ENCODE peak calls at places on chromosome 19, in four cellular contexts. M is endothelial cell of umbilical vein, X is A549, E is HepG2. U is an unnamed sample.

GRCh38 chr19:55590621-55591020 is 8.7 kb downstream of the FIZ1 start:
- DNase-seq in M (no peak), X (peak; percentile 56), E (no peak), U (peak; percentile 25)

GRCh38 chr19:2636897-2637683 is 65.4 kb downstream of the GNG7 start:
- DNase-seq in E (peak; percentile 34), X (peak; percentile 52), M (peak; percentile 43), U (peak; percentile 61)

GRCh38 chr19:11480081-11480926 is 542 bp downstream of the ELAVL3 start:
- DNase-seq in M (no peak), E (no peak), X (no peak), U (peak; percentile 27)

GRCh38 chr19:39126593-39127187 is 1.1 kb downstream of the PAK4 start:
- DNase-seq in E (peak; percentile 89), M (peak; percentile 30), X (peak; percentile 93), U (no peak)

GRCh38 chr19:44752816-44753618 is 4.5 kb downstream of the BCL3 start:
- DNase-seq in E (peak; percentile 50), X (peak; percentile 97), M (peak; percentile 91), U (peak; percentile 96)

GRCh38 chr19:51398096-51398704 is 7.8 kb upstream of the C19orf84 start:
- DNase-seq in M (peak; percentile 8), E (peak; percentile 40), X (peak; percentile 49), U (peak; percentile 58)

GRCh38 chr19:49566302-49566701 is 14.1 kb downstream of the NOSIP start:
- DNase-seq in M (no peak), X (no peak), E (no peak), U (no peak)

GRCh38 chr19:47719047-47719885 is 6.0 kb downstream of the EHD2 start:
- DNase-seq in X (peak; percentile 91), M (peak; percentile 70), E (peak; percentile 44), U (peak; percentile 22)

GRCh38 chr19:18762125-18763023 is 28.7 kb downstream of the COMP start:
- DNase-seq in X (no peak), M (peak; percentile 40), E (peak; percentile 63), U (no peak)

GRCh38 chr19:15935167-15935702 is 906 bp upstream of the CYP4F11 start:
- DNase-seq in M (no peak), X (no peak), E (peak; percentile 39), U (no peak)

GRCh38 chr19:18173054-18173571 is 500 bp upstream of the IFI30 start:
- DNase-seq in M (no peak), X (no peak), E (no peak), U (peak; percentile 75)

GRCh38 chr19:45376045-45376724 is 5.8 kb upstream of the ERCC2 start:
- DNase-seq in M (peak; percentile 85), E (peak; percentile 91), X (peak; percentile 91), U (no peak)

GRCh38 chr19:52331757-52332156 is 4.3 kb upstream of the ZNF610 start:
- DNase-seq in E (no peak), X (no peak), M (no peak), U (no peak)

GRCh38 chr19:11736696-11737095 is 2.0 kb downstream of the ZNF823 start:
- DNase-seq in X (no peak), M (no peak), E (no peak), U (peak; percentile 99)

GRCh38 chr19:36245210-36246005 is 30.5 kb downstream of the ZNF146 start:
- DNase-seq in M (no peak), E (no peak), X (no peak), U (no peak)

GRCh38 chr19:1491114-1491848 is at the start of gene REEP6:
- DNase-seq in M (no peak), E (no peak), X (no peak), U (no peak)

GRCh38 chr19:40445945-40446784 is 2.0 kb upstream of the SERTAD3 start:
- DNase-seq in M (no peak), X (peak; percentile 73), E (no peak), U (no peak)

GRCh38 chr19:3175761-3176714 is 2.5 kb upstream of the S1PR4 start:
- DNase-seq in E (no peak), M (no peak), X (peak; percentile 87), U (no peak)

GRCh38 chr19:39599116-39599515 is 3.2 kb upstream of the LGALS13 start:
- DNase-seq in E (peak; percentile 30), X (peak; percentile 26), M (peak; percentile 18), U (peak; percentile 31)

GRCh38 chr19:45814851-45815481 is at the start of gene RSPH6A:
- DNase-seq in E (no peak), M (no peak), X (no peak), U (peak; percentile 17)

GRCh38 chr19:45164577-45165335 is 4.0 kb upstream of the NKPD1 start:
- DNase-seq in E (peak; percentile 79), X (peak; percentile 79), M (peak; percentile 45), U (peak; percentile 88)

GRCh38 chr19:37361994-37362393 is 8.9 kb upstream of the ZNF527 start:
- DNase-seq in M (peak; percentile 93), E (no peak), X (no peak), U (no peak)

GRCh38 chr19:55174425-55175116 is 5.5 kb downstream of the SYT5 start:
- DNase-seq in E (no peak), M (no peak), X (no peak), U (no peak)

GRCh38 chr19:51719251-51719901 is 4.4 kb downstream of the HAS1 start:
- DNase-seq in X (no peak), M (no peak), E (no peak), U (no peak)

GRCh38 chr19:3517638-3518037 is 11.5 kb downstream of the FZR1 start:
- DNase-seq in E (no peak), M (no peak), X (no peak), U (no peak)

GRCh38 chr19:4587527-4587926 is 28.0 kb upstream of the SEMA6B start:
- DNase-seq in X (no peak), E (no peak), M (no peak), U (no peak)

GRCh38 chr19:4592445-4592844 is 33.0 kb upstream of the SEMA6B start:
- DNase-seq in X (no peak), E (no peak), M (no peak), U (no peak)

GRCh38 chr19:4590559-4590958 is 31.1 kb upstream of the SEMA6B start:
- DNase-seq in M (no peak), E (no peak), X (no peak), U (no peak)

GRCh38 chr19:4591296-4591695 is 31.8 kb upstream of the SEMA6B start:
- DNase-seq in E (no peak), X (no peak), M (no peak), U (no peak)

DNA sequence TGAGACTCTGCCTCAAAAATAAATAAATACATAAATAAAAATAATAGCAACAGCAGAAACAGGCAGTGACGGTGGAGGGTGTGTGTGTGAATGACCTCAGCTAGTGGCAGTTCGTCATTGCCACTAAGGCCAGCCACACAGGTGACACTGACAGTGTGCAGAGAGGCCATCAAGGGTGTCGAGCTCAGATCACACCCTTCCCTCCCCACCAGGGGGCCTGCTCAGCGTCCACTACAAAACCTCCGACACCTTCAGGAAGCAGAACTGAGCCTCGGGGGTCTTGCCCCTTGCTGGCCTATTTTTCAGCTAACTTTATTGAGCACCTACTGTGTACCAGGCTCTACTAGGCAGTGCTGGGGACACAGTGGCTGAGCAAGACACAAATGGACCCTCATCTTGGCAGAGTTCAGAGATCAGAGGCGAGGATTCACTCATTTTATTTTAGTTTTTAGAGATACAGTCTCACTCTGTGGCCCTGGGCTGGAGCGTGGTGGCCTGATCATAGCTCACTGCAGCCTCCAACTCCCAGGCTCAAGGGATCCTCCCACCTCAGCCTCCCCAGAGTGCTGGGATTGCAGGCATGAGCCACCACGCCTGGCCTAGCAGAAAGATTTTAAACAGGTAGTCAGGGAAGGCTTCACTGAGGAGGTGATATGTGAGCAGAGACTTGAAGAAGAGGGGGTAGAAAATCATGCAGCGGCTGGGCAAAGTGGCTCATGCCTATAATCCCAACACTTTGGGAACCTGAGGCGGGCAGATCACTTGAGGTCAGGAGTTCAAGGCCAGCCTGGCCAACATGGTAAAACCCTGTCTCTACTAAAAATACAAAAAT is 30.3 kb upstream of the SEMA6B start:
- DNase-seq in M (peak; percentile 19), E (peak; percentile 65), X (no peak), U (peak; percentile 48)
- TF ChIP-seq MYC in M (no peak), E (no peak), X (no peak), U (no peak)

GRCh38 chr19:14475251-14476073 is at the start of gene PTGER1:
- DNase-seq in X (peak; percentile 41), M (no peak), E (no peak), U (peak; percentile 76)
- TF ChIP-seq MYC in X (no peak), M (no peak), E (no peak), U (no peak)

GRCh38 chr19:10452726-10453620 is 32.6 kb downstream of the PDE4A start:
- DNase-seq in E (no peak), M (no peak), X (no peak), U (peak; percentile 30)

GRCh38 chr19:10450191-10450852 is 30.0 kb downstream of the PDE4A start:
- DNase-seq in M (no peak), X (no peak), E (no peak), U (peak; percentile 12)

GRCh38 chr19:10449037-10449436 is 28.7 kb downstream of the PDE4A start:
- DNase-seq in M (no peak), X (no peak), E (no peak), U (peak; percentile 14)

GRCh38 chr19:10453852-10454251 is 33.5 kb downstream of the PDE4A start:
- DNase-seq in E (no peak), X (no peak), M (no peak), U (no peak)

DNA sequence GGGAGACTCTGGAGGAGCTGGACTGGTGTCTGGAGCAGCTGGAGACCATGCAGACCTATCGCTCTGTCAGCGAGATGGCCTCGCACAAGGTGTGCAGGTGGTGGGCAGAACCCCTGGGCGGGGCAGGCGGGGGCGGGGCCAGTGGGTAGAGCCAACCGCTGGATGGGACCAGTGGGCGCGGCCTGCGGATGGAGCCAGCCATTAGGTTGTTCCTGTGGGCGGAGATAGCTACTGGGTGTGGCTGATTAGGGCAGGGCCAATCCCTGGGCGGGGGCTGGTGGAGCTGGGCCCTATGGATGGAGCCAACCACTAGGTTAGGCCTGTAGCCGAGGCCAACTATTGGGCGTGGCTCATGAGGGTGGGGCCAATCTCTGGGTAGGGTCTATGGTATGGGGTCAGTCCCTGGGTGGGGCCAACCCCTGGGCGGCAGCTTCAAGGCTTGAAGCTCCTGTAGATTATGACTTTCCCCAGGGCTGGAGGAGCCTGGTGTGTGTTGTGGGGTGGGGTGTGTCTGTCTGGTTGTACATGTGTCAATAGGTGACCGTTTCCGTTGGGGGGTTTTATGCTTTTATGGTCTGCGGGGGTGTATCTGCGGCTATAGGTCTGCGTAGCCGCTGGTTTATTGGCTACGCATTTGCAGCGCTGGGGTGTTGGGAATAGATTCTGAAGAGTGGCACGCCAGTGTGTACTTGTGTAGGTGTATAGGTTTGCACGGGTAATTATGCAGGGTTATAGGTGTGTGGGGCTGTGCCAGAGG is 30.7 kb downstream of the PDE4A start:
- DNase-seq in M (no peak), X (peak; percentile 69), E (no peak), U (peak; percentile 75)
- TF ChIP-seq MYC in M (no peak), X (no peak), E (no peak), U (no peak)

DNA sequence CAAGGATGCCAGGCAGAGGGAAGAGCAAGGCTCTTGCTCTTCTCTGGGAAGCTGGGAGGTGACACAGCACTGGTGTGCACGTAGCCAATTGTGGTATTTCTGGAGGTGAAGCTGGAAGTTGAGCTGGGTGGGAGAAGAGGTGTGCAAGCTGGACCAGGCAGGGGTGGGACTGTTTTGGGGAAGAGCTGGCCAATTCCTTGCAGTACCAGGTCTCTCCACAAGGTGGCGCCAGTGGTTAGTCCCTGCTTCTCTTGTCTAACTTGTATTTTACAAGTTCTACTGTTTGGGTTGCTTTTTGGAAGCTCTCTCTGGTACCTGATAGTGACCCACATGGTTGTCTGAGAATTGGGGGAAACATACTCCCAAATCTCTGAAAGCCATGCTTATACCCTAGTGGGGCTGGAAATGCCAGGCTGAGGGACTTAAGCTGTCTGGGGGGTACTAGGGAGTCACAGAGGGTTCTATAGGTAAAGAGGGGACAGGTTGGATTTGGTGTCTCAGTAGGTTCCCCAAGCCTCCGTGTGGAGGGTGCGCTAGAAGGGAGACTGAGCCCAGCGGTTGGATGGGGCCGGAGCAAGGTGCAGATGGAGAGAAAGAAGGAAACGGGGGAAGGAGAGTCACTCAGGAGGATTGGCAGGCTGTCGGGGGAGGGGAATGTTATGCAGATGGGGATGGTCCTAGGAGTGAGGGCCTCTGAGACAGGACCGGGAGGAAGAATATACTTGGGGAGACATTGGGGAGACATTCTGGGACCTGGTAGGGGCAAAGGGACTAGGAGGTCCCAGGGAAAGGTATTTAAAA is 3.0 kb downstream of the HPN start:
- DNase-seq in M (peak; percentile 65), X (peak; percentile 76), E (peak; percentile 28), U (peak; percentile 54)
- TF ChIP-seq MYC in M (no peak), X (no peak), E (no peak), U (no peak)

U was measured in NB4.